ENCODE peak calls at places on chromosomes 16 and 17, in ten cellular contexts. E is left ventricle myocardium inferior, Y is brain microvascular endothelial cell, N is AG10803, K is astrocyte of the spinal cord, G is AG04450, X is right cardiac atrium, S is fibroblast of the aortic adventitia, T is cardiac fibroblast, V is cardiac muscle cell. D is an unnamed sample.

GRCh38 chr16:22217890-22218730 is 12.0 kb downstream of the EEF2K start:
- DNase-seq in E (peak; percentile 30), Y (no peak), N (no peak), K (no peak), G (no peak), X (no peak), S (no peak), T (no peak), V (no peak), D (no peak)

GRCh38 chr16:89018605-89019158 is 41.7 kb upstream of the CBFA2T3 start:
- DNase-seq in E (peak; percentile 7), Y (no peak), N (peak; percentile 52), K (no peak), G (no peak), X (peak; percentile 2), S (no peak), T (no peak), V (no peak), D (no peak)

GRCh38 chr17:77857613-77858012 is 100.9 kb upstream of the TNRC6C start:
- DNase-seq in E (no peak), Y (no peak), N (no peak), K (no peak), G (no peak), X (no peak), S (no peak), T (no peak), V (no peak), D (no peak)

GRCh38 chr17:61551255-61551742 is 39.7 kb downstream of the NACA2 start:
- DNase-seq in E (no peak), Y (no peak), N (peak; percentile 47), K (peak; percentile 45), G (no peak), X (no peak), S (peak; percentile 72), T (peak; percentile 69), V (peak; percentile 42), D (peak; percentile 25)

GRCh38 chr17:8384801-8385335 is 1.9 kb upstream of the RPL26 start:
- DNase-seq in E (no peak), Y (peak; percentile 80), N (peak; percentile 95), K (peak; percentile 77), G (peak; percentile 86), X (no peak), S (peak; percentile 81), T (peak; percentile 93), V (peak; percentile 20), D (peak; percentile 65)

GRCh38 chr16:29835926-29836325 is 15.7 kb downstream of the MVP start:
- DNase-seq in E (no peak), Y (no peak), N (no peak), K (no peak), G (no peak), X (no peak), S (no peak), T (no peak), V (no peak), D (no peak)

GRCh38 chr17:18008496-18009268 is 30.3 kb downstream of the ATPAF2 start:
- DNase-seq in E (no peak), Y (peak; percentile 38), N (peak; percentile 82), K (peak; percentile 68), G (no peak), X (no peak), S (no peak), T (peak; percentile 74), V (no peak), D (no peak)

GRCh38 chr17:47165137-47165536 is 24.0 kb downstream of the CDC27 start:
- DNase-seq in E (no peak), Y (no peak), N (no peak), K (no peak), G (no peak), X (no peak), S (no peak), T (no peak), V (peak; percentile 47), D (no peak)

GRCh38 chr17:64009571-64010402 is 10.6 kb downstream of the ICAM2 start:
- DNase-seq in E (no peak), Y (no peak), N (no peak), K (no peak), G (no peak), X (no peak), S (no peak), T (peak; percentile 67), V (no peak), D (no peak)

DNA sequence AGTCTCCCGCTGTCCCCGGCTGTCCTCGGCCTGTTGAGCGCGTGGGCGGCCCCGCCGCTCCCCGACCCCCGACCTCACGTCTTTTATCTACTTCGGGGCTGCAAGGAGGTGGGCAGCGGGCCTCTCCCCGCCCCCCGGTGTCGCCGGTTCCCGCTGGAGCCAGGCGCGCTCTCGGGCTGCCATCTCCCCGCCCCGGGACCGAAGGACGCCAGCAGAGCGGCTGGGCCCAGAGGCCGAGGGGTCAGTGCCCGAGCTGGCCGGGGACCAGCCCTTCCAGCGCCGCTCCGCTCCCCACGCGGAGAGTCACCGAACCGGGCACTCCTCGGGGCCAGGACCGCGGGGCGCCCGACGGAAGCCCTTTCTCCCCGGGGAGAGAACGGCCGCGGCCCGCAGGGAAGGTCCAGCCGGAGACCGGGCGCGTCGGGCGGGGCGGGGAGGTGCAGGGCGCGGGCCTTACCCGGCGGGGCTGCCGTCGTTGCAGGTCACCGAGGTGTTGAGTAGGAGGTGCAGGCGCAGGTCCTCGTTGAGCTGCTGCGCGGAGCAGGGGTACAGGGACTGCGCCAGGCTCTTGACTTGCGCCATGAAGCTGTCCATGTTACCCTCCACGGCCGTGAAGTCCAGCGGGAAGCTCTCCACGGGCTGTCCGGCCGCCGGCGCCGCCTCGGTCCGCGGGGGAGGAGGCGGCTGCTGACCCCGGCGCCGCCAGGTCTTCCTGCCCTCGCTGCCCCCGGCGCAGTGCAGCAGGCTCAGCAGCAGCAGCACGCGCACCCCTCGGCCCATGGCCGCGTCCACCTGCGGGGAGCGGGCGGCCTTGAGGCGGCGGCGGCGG is 643 bp downstream of the NOTUM start:
- DNase-seq in E (no peak), Y (no peak), N (no peak), K (no peak), G (no peak), X (no peak), S (no peak), T (no peak), V (no peak), D (no peak)
- H3K4me3 ChIP-seq in E (peak overlapping the region; percentile 64), Y (no peak overlapping the region), N (no peak overlapping the region), K (no peak overlapping the region), G (peak overlapping the region; percentile 7), X (peak overlapping the region; percentile 50), S (no peak overlapping the region), T (no peak overlapping the region), V (peak overlapping the region; percentile 30), D (no peak overlapping the region)

DNA sequence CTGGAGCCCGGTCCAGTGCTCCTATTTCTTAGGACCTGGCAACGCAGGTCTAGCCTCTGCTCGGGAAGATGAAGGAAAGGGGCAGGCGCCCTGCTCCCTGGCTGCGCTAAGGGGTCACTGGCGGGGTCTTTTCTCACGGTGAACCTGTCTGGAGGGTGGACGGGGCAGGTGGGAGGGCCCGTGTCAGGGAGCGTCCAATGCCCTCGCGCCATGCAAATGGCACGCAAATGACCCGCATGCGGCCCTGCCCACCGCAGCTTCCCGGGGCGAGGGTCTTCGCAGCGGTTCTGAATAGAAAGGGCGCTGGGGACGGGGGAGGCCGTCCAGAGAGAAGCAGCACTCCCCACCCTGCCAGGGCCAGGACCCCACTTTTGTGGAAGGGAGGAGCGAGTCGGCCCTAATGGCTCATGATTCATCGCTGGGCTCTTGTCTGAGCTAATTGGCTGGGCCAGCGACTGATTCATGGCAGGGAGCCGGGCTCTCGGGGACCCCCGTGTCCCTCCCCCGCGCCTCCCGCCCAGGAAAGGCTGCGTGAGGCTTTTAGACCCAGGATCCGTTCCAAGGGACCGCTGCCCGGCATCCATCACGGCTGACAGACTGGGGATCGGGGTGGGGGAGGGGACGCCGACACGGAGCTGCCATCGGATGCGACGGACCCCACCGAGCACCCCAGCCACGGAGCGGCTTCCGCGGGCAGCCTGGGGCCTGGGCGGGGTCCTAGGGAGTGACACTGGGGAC is 25.1 kb upstream of the NGFR start:
- DNase-seq in E (peak; percentile 24), Y (no peak), N (no peak), K (no peak), G (no peak), X (peak; percentile 64), S (no peak), T (no peak), V (peak; percentile 60), D (no peak)
- H3K4me3 ChIP-seq in E (peak overlapping the region; percentile 57), Y (no peak overlapping the region), N (no peak overlapping the region), K (no peak overlapping the region), G (no peak overlapping the region), X (peak overlapping the region; percentile 12), S (no peak overlapping the region), T (no peak overlapping the region), V (peak overlapping the region; percentile 26), D (no peak overlapping the region)

DNA sequence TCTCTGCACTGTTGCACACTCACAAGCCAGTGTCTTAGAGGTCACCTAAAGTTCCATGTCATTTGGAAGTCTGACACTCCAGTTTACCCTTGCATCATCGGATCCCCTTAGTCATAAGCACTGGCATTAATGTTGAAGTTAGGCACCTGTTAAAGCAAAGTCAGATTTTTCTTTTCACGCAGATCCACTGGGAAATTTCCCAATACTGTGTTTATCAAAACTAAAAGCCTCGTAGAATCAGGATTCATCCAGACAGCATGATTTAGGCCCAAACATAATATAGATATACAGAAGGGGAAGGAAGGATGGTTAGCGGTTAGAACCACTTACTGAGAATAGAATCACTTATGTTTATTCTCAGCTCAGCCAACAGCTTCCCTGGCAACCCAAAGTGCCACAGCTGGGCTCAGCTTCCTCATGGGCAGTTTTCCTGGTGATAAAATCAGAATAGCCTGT is 30.1 kb upstream of the HAPSTR1 start:
- DNase-seq in E (peak; percentile 52), Y (no peak), N (no peak), K (no peak), G (peak; percentile 74), X (peak; percentile 38), S (peak; percentile 61), T (peak; percentile 38), V (peak; percentile 39), D (no peak)
- H3K4me3 ChIP-seq in E (no peak overlapping the region), Y (no peak overlapping the region), N (no peak overlapping the region), K (no peak overlapping the region), G (no peak overlapping the region), X (no peak overlapping the region), S (no peak overlapping the region), T (no peak overlapping the region), V (no peak overlapping the region), D (no peak overlapping the region)

GRCh38 chr17:80152057-80152831 is 5.3 kb upstream of the EIF4A3 start:
- DNase-seq in E (no peak), Y (peak; percentile 42), N (peak; percentile 45), K (peak; percentile 51), G (no peak), X (no peak), S (peak; percentile 53), T (peak; percentile 87), V (no peak), D (no peak)

GRCh38 chr17:80154166-80154565 is 7.2 kb upstream of the EIF4A3 start:
- DNase-seq in E (no peak), Y (no peak), N (no peak), K (no peak), G (no peak), X (no peak), S (no peak), T (no peak), V (no peak), D (no peak)

GRCh38 chr17:80153004-80153403 is 6.1 kb upstream of the EIF4A3 start:
- DNase-seq in E (no peak), Y (no peak), N (no peak), K (no peak), G (no peak), X (no peak), S (no peak), T (no peak), V (no peak), D (no peak)

GRCh38 chr17:80147035-80147939 is at the start of gene EIF4A3:
- DNase-seq in E (peak; percentile 99), Y (peak; percentile 98), N (peak; percentile 99), K (peak; percentile 100), G (peak; percentile 98), X (peak; percentile 99), S (peak; percentile 99), T (peak; percentile 99), V (peak; percentile 99), D (peak; percentile 97)

GRCh38 chr17:80151333-80151732 is 4.4 kb upstream of the EIF4A3 start:
- DNase-seq in E (no peak), Y (peak; percentile 55), N (peak; percentile 74), K (peak; percentile 67), G (peak; percentile 52), X (no peak), S (peak; percentile 84), T (peak; percentile 80), V (no peak), D (no peak)
- H3K4me3 ChIP-seq in E (no peak overlapping the region), Y (no peak overlapping the region), N (no peak overlapping the region), K (no peak overlapping the region), G (no peak overlapping the region), X (no peak overlapping the region), S (no peak overlapping the region), T (no peak overlapping the region), V (no peak overlapping the region), D (no peak overlapping the region)

D was measured in HFF-Myc.